ENCODE peak calls at places on chromosome 6, in ten cellular contexts. T is T-helper 9 cell; Z is stromal cell of bone marrow; H is HEK293T; V is sciatic nerve; X is tibial artery; W is effector CD4-positive, alpha-beta T cell; C is heart left ventricle; B is NCI-H460; D is lower lobe of right lung. Y is an unnamed sample.

GRCh38 chr6:20605581-20605980 is 71.3 kb downstream of the CDKAL1 start:
- DNase-seq in Z (peak), W (no peak), X (no peak), V (no peak), H (no peak), C (no peak), D (no peak), B (no peak), T (no peak), Y (no peak)

GRCh38 chr6:25041676-25042598 is 106.2 kb upstream of the RIPOR2 start:
- DNase-seq in X (no peak), C (no peak), T (peak), W (peak), Z (no peak), V (no peak), B (no peak), H (no peak), D (no peak), Y (peak)

GRCh38 chr6:144296973-144297372 is 11.8 kb downstream of the UTRN start:
- DNase-seq in V (no peak), C (no peak), B (no peak), Z (no peak), W (no peak), D (no peak), X (no peak), T (no peak), H (no peak), Y (no peak)

GRCh38 chr6:32177182-32177787 is 920 bp upstream of the RNF5 start:
- DNase-seq in H (no peak), V (no peak), T (no peak), X (no peak), B (peak), D (no peak), W (no peak), Z (no peak), C (no peak), Y (no peak)

GRCh38 chr6:46243754-46244153 is 73.0 kb upstream of the ENPP5 start:
- DNase-seq in C (no peak), T (no peak), W (no peak), X (no peak), Z (no peak), H (no peak), V (no peak), D (no peak), B (no peak), Y (no peak)

GRCh38 chr6:169969372-169970099 is 218.1 kb downstream of the ERMARD start:
- DNase-seq in V (peak), C (no peak), T (no peak), H (no peak), D (no peak), Z (no peak), W (no peak), X (peak), B (no peak), Y (no peak)

GRCh38 chr6:2970034-2970685 is 1.2 kb downstream of the SERPINB6 start:
- DNase-seq in H (no peak), T (no peak), B (no peak), W (no peak), X (no peak), D (no peak), Z (no peak), C (no peak), V (no peak), Y (no peak)

GRCh38 chr6:47687432-47687831 is 10.9 kb upstream of the ADGRF4 start:
- DNase-seq in V (no peak), B (no peak), Z (no peak), H (no peak), T (no peak), X (no peak), C (no peak), D (no peak), W (no peak), Y (peak)

GRCh38 chr6:135423649-135424128 is 73.9 kb downstream of the AHI1 start:
- DNase-seq in D (no peak), V (no peak), Z (peak), H (peak), B (no peak), X (no peak), C (no peak), W (no peak), T (no peak), Y (no peak)

GRCh38 chr6:74100719-74101287 is 404.8 kb downstream of the CD109 start:
- DNase-seq in X (no peak), Z (no peak), H (no peak), T (no peak), C (no peak), D (no peak), B (no peak), W (no peak), V (no peak), Y (no peak)

GRCh38 chr6:140572129-140572528 is 1197.7 kb upstream of the CITED2 start:
- DNase-seq in D (no peak), C (no peak), H (no peak), Z (peak), W (no peak), X (no peak), B (no peak), T (no peak), V (no peak), Y (no peak)

GRCh38 chr6:116633685-116634084 is 17.4 kb downstream of the RSPH4A start:
- DNase-seq in C (no peak), H (peak), B (peak), T (no peak), D (no peak), W (no peak), X (no peak), V (no peak), Z (no peak), Y (peak)

GRCh38 chr6:6392214-6393068 is 72.0 kb upstream of the F13A1 start:
- DNase-seq in H (no peak), Z (no peak), C (no peak), V (no peak), X (no peak), D (no peak), W (no peak), B (no peak), T (no peak), Y (no peak)

GRCh38 chr6:132198040-132198439 is 203.2 kb downstream of the MOXD1 start:
- DNase-seq in X (no peak), Z (no peak), H (no peak), C (no peak), V (no peak), D (no peak), B (no peak), T (no peak), W (no peak), Y (no peak)

GRCh38 chr6:169345198-169345597 is 91.6 kb upstream of the THBS2 start:
- DNase-seq in X (no peak), V (no peak), W (no peak), H (no peak), T (no peak), B (no peak), C (no peak), D (no peak), Z (no peak), Y (no peak)

GRCh38 chr6:11732036-11732545 is 46.5 kb downstream of the ADTRP start:
- DNase-seq in B (no peak), C (peak), D (peak), Z (peak), X (peak), H (no peak), V (peak), W (no peak), T (no peak), Y (no peak)

GRCh38 chr6:33206027-33206863 is 1.8 kb downstream of the HSD17B8 start:
- DNase-seq in T (no peak), H (no peak), D (no peak), W (no peak), X (peak), Z (no peak), V (no peak), B (no peak), C (no peak), Y (no peak)

GRCh38 chr6:155171109-155171746 is 92.6 kb upstream of the CLDN20 start:
- DNase-seq in W (peak), H (no peak), Z (peak), B (peak), D (no peak), T (peak), V (no peak), C (no peak), X (peak), Y (peak)

GRCh38 chr6:158595223-158595622 is 35.3 kb downstream of the TMEM181 start:
- DNase-seq in C (no peak), W (no peak), T (no peak), V (no peak), B (no peak), H (no peak), Z (no peak), X (no peak), D (no peak), Y (no peak)

GRCh38 chr6:39880521-39881048 is 53.7 kb downstream of the MOCS1 start:
- DNase-seq in B (no peak), W (no peak), T (no peak), V (no peak), C (no peak), X (no peak), H (no peak), D (no peak), Z (no peak), Y (no peak)

GRCh38 chr6:43695967-43696291 is 8.3 kb upstream of the MRPS18A start:
- DNase-seq in B (no peak), X (no peak), H (no peak), T (no peak), W (no peak), C (no peak), Z (no peak), V (no peak), D (no peak), Y (peak)

GRCh38 chr6:87789198-87789899 is 87.3 kb upstream of the AKIRIN2 start:
- DNase-seq in C (no peak), V (no peak), W (no peak), X (no peak), T (no peak), Z (peak), D (no peak), H (no peak), B (peak), Y (no peak)

GRCh38 chr6:108559884-108560462 is 744 bp upstream of the FOXO3 start:
- DNase-seq in W (peak), Z (no peak), B (peak), T (no peak), H (peak), X (peak), C (peak), D (peak), V (peak), Y (peak)

GRCh38 chr6:100620085-100620484 is 155.4 kb upstream of the SIM1 start:
- DNase-seq in T (no peak), H (no peak), W (no peak), X (no peak), D (no peak), V (no peak), C (no peak), B (no peak), Z (peak), Y (no peak)

GRCh38 chr6:143647712-143648111 is 30.1 kb upstream of the PHACTR2 start:
- DNase-seq in H (no peak), T (no peak), Z (no peak), B (no peak), W (no peak), V (no peak), D (no peak), X (no peak), C (no peak), Y (no peak)

GRCh38 chr6:95248501-95248900 is 328.8 kb upstream of the MANEA start:
- DNase-seq in D (no peak), X (no peak), B (no peak), Z (no peak), W (no peak), C (no peak), V (no peak), T (no peak), H (no peak), Y (no peak)

GRCh38 chr6:46935687-46936086 is 13.9 kb upstream of the ADGRF5 start:
- DNase-seq in V (no peak), C (no peak), Z (no peak), X (no peak), H (no peak), T (no peak), W (no peak), B (no peak), D (peak), Y (no peak)

GRCh38 chr6:29647927-29648642 is 8.8 kb upstream of the MOG start:
- DNase-seq in V (no peak), T (no peak), Z (no peak), B (peak), W (no peak), D (no peak), C (no peak), X (no peak), H (no peak), Y (no peak)

GRCh38 chr6:152206072-152206818 is 398.8 kb downstream of the ESR1 start:
- DNase-seq in B (peak), Z (no peak), D (no peak), T (peak), C (no peak), W (peak), X (no peak), H (peak), V (no peak), Y (no peak)

GRCh38 chr6:164150221-164150620 is 735.7 kb downstream of the QKI start:
- DNase-seq in V (no peak), H (no peak), X (no peak), T (no peak), Z (no peak), C (no peak), D (no peak), W (no peak), B (no peak), Y (no peak)

GRCh38 chr6:150030611-150031010 is 5.3 kb upstream of the RAET1L start:
- DNase-seq in V (no peak), Z (no peak), W (no peak), B (no peak), X (no peak), C (no peak), T (no peak), D (no peak), H (no peak), Y (no peak)

GRCh38 chr6:42901538-42901957 is 14.3 kb upstream of the PTCRA start:
- DNase-seq in X (peak), H (peak), C (peak), D (peak), B (peak), V (peak), T (peak), W (peak), Z (peak), Y (peak)

GRCh38 chr6:108627692-108628565 is 67.2 kb downstream of the FOXO3 start:
- DNase-seq in D (no peak), B (no peak), Z (no peak), V (no peak), X (no peak), C (no peak), H (no peak), W (no peak), T (no peak), Y (no peak)

GRCh38 chr6:35737413-35738211 is 780 bp downstream of the ARMC12 start:
- DNase-seq in B (peak), Z (peak), C (no peak), T (no peak), V (no peak), D (no peak), X (no peak), W (no peak), H (peak), Y (peak)

Y was measured in NCI-H2029 treated with DMSO at 0.1 percent for 48 hours.